ENCODE peak calls at places on chromosome 15, in eight cellular contexts. One of them, this sample, is unnamed.

GRCh38 chr15:43509002-43509922 is 8.1 kb upstream of the MAP1A start:
- DNase-seq in NCI-H1105 treated with DMSO at 0.1 percent for 48 hours: peak
- DNase-seq in NCI-H2107: no peak
- DNase-seq in left ventricle myocardium inferior: no peak
- DNase-seq in NCI-H510A treated with DMSO at 0.1 percent for 48 hours: peak
- DNase-seq in psoas muscle: peak
- DNase-seq in right cardiac atrium: peak
- DNase-seq in NCI-H345: peak
- DNase-seq in this sample: no peak

GRCh38 chr15:66862111-66862815 is 160.2 kb downstream of the SMAD6 start:
- DNase-seq in NCI-H1105 treated with DMSO at 0.1 percent for 48 hours: no peak
- DNase-seq in right cardiac atrium: no peak
- DNase-seq in NCI-H2107: no peak
- DNase-seq in left ventricle myocardium inferior: no peak
- DNase-seq in NCI-H510A treated with DMSO at 0.1 percent for 48 hours: no peak
- DNase-seq in psoas muscle: no peak
- DNase-seq in NCI-H345: no peak
- DNase-seq in this sample: no peak

GRCh38 chr15:65393091-65393490 is 15.3 kb upstream of the IGDCC3 start:
- DNase-seq in NCI-H2107: no peak
- DNase-seq in right cardiac atrium: no peak
- DNase-seq in left ventricle myocardium inferior: peak
- DNase-seq in NCI-H345: no peak
- DNase-seq in psoas muscle: no peak
- DNase-seq in NCI-H510A treated with DMSO at 0.1 percent for 48 hours: no peak
- DNase-seq in NCI-H1105 treated with DMSO at 0.1 percent for 48 hours: no peak
- DNase-seq in this sample: no peak

GRCh38 chr15:97140216-97140615 is 809.7 kb downstream of the NR2F2 start:
- DNase-seq in NCI-H345: no peak
- DNase-seq in psoas muscle: no peak
- DNase-seq in left ventricle myocardium inferior: no peak
- DNase-seq in right cardiac atrium: no peak
- DNase-seq in NCI-H2107: no peak
- DNase-seq in NCI-H510A treated with DMSO at 0.1 percent for 48 hours: no peak
- DNase-seq in NCI-H1105 treated with DMSO at 0.1 percent for 48 hours: no peak
- DNase-seq in this sample: no peak

GRCh38 chr15:61989698-61990097 is 70.5 kb downstream of the VPS13C start:
- DNase-seq in psoas muscle: no peak
- DNase-seq in NCI-H1105 treated with DMSO at 0.1 percent for 48 hours: no peak
- DNase-seq in NCI-H345: no peak
- DNase-seq in left ventricle myocardium inferior: no peak
- DNase-seq in NCI-H510A treated with DMSO at 0.1 percent for 48 hours: no peak
- DNase-seq in right cardiac atrium: no peak
- DNase-seq in NCI-H2107: no peak
- DNase-seq in this sample: no peak

GRCh38 chr15:32888221-32888761 is 170.5 kb downstream of the GREM1 start:
- DNase-seq in NCI-H2107: no peak
- DNase-seq in right cardiac atrium: no peak
- DNase-seq in NCI-H345: no peak
- DNase-seq in left ventricle myocardium inferior: no peak
- DNase-seq in NCI-H510A treated with DMSO at 0.1 percent for 48 hours: no peak
- DNase-seq in NCI-H1105 treated with DMSO at 0.1 percent for 48 hours: no peak
- DNase-seq in psoas muscle: no peak
- DNase-seq in this sample: no peak

GRCh38 chr15:91865486-91865885 is 12.0 kb downstream of the SLCO3A1 start:
- DNase-seq in NCI-H345: no peak
- DNase-seq in NCI-H1105 treated with DMSO at 0.1 percent for 48 hours: no peak
- DNase-seq in left ventricle myocardium inferior: no peak
- DNase-seq in psoas muscle: no peak
- DNase-seq in NCI-H510A treated with DMSO at 0.1 percent for 48 hours: no peak
- DNase-seq in right cardiac atrium: no peak
- DNase-seq in NCI-H2107: no peak
- DNase-seq in this sample: no peak

GRCh38 chr15:64163662-64164362 is 990 bp upstream of the PPIB start:
- DNase-seq in right cardiac atrium: peak
- DNase-seq in psoas muscle: no peak
- DNase-seq in NCI-H345: no peak
- DNase-seq in NCI-H2107: no peak
- DNase-seq in NCI-H510A treated with DMSO at 0.1 percent for 48 hours: peak
- DNase-seq in NCI-H1105 treated with DMSO at 0.1 percent for 48 hours: no peak
- DNase-seq in left ventricle myocardium inferior: no peak
- DNase-seq in this sample: no peak

GRCh38 chr15:80059786-80060489 is 462 bp downstream of the ZFAND6 start:
- DNase-seq in right cardiac atrium: no peak
- DNase-seq in NCI-H2107: no peak
- DNase-seq in psoas muscle: peak
- DNase-seq in NCI-H510A treated with DMSO at 0.1 percent for 48 hours: peak
- DNase-seq in left ventricle myocardium inferior: no peak
- DNase-seq in NCI-H345: peak
- DNase-seq in NCI-H1105 treated with DMSO at 0.1 percent for 48 hours: peak
- DNase-seq in this sample: no peak

GRCh38 chr15:90871716-90872480 is 3.5 kb downstream of the FURIN start:
- DNase-seq in psoas muscle: no peak
- DNase-seq in left ventricle myocardium inferior: no peak
- DNase-seq in right cardiac atrium: peak
- DNase-seq in NCI-H1105 treated with DMSO at 0.1 percent for 48 hours: no peak
- DNase-seq in NCI-H2107: no peak
- DNase-seq in NCI-H345: no peak
- DNase-seq in NCI-H510A treated with DMSO at 0.1 percent for 48 hours: peak
- DNase-seq in this sample: peak

GRCh38 chr15:55257933-55258332 is 31.7 kb downstream of the RAB27A start:
- DNase-seq in psoas muscle: no peak
- DNase-seq in NCI-H1105 treated with DMSO at 0.1 percent for 48 hours: no peak
- DNase-seq in NCI-H510A treated with DMSO at 0.1 percent for 48 hours: no peak
- DNase-seq in right cardiac atrium: no peak
- DNase-seq in NCI-H2107: no peak
- DNase-seq in left ventricle myocardium inferior: no peak
- DNase-seq in NCI-H345: no peak
- DNase-seq in this sample: no peak

GRCh38 chr15:52144656-52145055 is 32.1 kb upstream of the BCL2L10 start:
- DNase-seq in NCI-H2107: no peak
- DNase-seq in right cardiac atrium: no peak
- DNase-seq in NCI-H510A treated with DMSO at 0.1 percent for 48 hours: no peak
- DNase-seq in NCI-H1105 treated with DMSO at 0.1 percent for 48 hours: no peak
- DNase-seq in NCI-H345: no peak
- DNase-seq in left ventricle myocardium inferior: no peak
- DNase-seq in psoas muscle: no peak
- DNase-seq in this sample: no peak

GRCh38 chr15:62059108-62059817 is 984 bp downstream of the VPS13C start:
- DNase-seq in NCI-H510A treated with DMSO at 0.1 percent for 48 hours: no peak
- DNase-seq in NCI-H2107: no peak
- DNase-seq in left ventricle myocardium inferior: no peak
- DNase-seq in psoas muscle: no peak
- DNase-seq in right cardiac atrium: no peak
- DNase-seq in NCI-H345: no peak
- DNase-seq in NCI-H1105 treated with DMSO at 0.1 percent for 48 hours: no peak
- DNase-seq in this sample: no peak

GRCh38 chr15:83018477-83018876 is 7.0 kb upstream of the C15orf40 start:
- DNase-seq in NCI-H345: no peak
- DNase-seq in right cardiac atrium: no peak
- DNase-seq in NCI-H1105 treated with DMSO at 0.1 percent for 48 hours: no peak
- DNase-seq in psoas muscle: no peak
- DNase-seq in NCI-H2107: no peak
- DNase-seq in left ventricle myocardium inferior: no peak
- DNase-seq in NCI-H510A treated with DMSO at 0.1 percent for 48 hours: no peak
- DNase-seq in this sample: no peak

GRCh38 chr15:52093539-52094502 is 18.8 kb downstream of the BCL2L10 start:
- DNase-seq in left ventricle myocardium inferior: no peak
- DNase-seq in NCI-H1105 treated with DMSO at 0.1 percent for 48 hours: no peak
- DNase-seq in NCI-H2107: no peak
- DNase-seq in NCI-H510A treated with DMSO at 0.1 percent for 48 hours: no peak
- DNase-seq in psoas muscle: peak
- DNase-seq in right cardiac atrium: no peak
- DNase-seq in NCI-H345: no peak
- DNase-seq in this sample: no peak

GRCh38 chr15:64690578-64691296 is 84.7 kb downstream of the RBPMS2 start:
- DNase-seq in NCI-H345: no peak
- DNase-seq in NCI-H2107: no peak
- DNase-seq in right cardiac atrium: no peak
- DNase-seq in NCI-H510A treated with DMSO at 0.1 percent for 48 hours: no peak
- DNase-seq in psoas muscle: no peak
- DNase-seq in NCI-H1105 treated with DMSO at 0.1 percent for 48 hours: no peak
- DNase-seq in left ventricle myocardium inferior: no peak
- DNase-seq in this sample: no peak

GRCh38 chr15:75631935-75632334 is 6.4 kb upstream of the SNUPN start:
- DNase-seq in left ventricle myocardium inferior: no peak
- DNase-seq in right cardiac atrium: peak
- DNase-seq in psoas muscle: no peak
- DNase-seq in NCI-H2107: no peak
- DNase-seq in NCI-H345: no peak
- DNase-seq in NCI-H510A treated with DMSO at 0.1 percent for 48 hours: no peak
- DNase-seq in NCI-H1105 treated with DMSO at 0.1 percent for 48 hours: no peak
- DNase-seq in this sample: no peak

GRCh38 chr15:70337292-70338186 is 239.8 kb upstream of the TLE3 start:
- DNase-seq in NCI-H510A treated with DMSO at 0.1 percent for 48 hours: no peak
- DNase-seq in psoas muscle: no peak
- DNase-seq in right cardiac atrium: no peak
- DNase-seq in NCI-H345: no peak
- DNase-seq in NCI-H1105 treated with DMSO at 0.1 percent for 48 hours: no peak
- DNase-seq in left ventricle myocardium inferior: no peak
- DNase-seq in NCI-H2107: no peak
- DNase-seq in this sample: no peak

GRCh38 chr15:74202461-74203401 is at the start of gene STRA6:
- DNase-seq in psoas muscle: no peak
- DNase-seq in right cardiac atrium: no peak
- DNase-seq in NCI-H510A treated with DMSO at 0.1 percent for 48 hours: peak
- DNase-seq in left ventricle myocardium inferior: no peak
- DNase-seq in NCI-H345: no peak
- DNase-seq in NCI-H2107: peak
- DNase-seq in NCI-H1105 treated with DMSO at 0.1 percent for 48 hours: no peak
- DNase-seq in this sample: no peak

This sample was measured in B cell.